ENCODE peak calls at places on chromosomes 16 and 17, in ten cellular contexts. S is choroid plexus epithelial cell, V is body of pancreas, Z is neural progenitor cell, G is AG04449, W is mucosa of descending colon, B is heart left ventricle, O is A549, C is astrocyte of the spinal cord, I is psoas muscle. R is an unnamed sample.

GRCh38 chr17:237406-237955 is 56.0 kb upstream of the DOC2B start:
- DNase-seq in Z (peak), V (no peak), B (peak), W (no peak), O (no peak), I (no peak), G (no peak), S (no peak), C (no peak), R (no peak)

GRCh38 chr17:82748756-82749155 is 3.1 kb upstream of the TBCD start:
- DNase-seq in Z (no peak), O (no peak), S (no peak), I (no peak), B (no peak), G (no peak), V (no peak), W (no peak), C (no peak), R (no peak)

GRCh38 chr16:77211880-77212735 is 12.9 kb downstream of the SYCE1L start:
- DNase-seq in W (peak), I (peak), S (peak), Z (peak), C (peak), V (peak), G (no peak), O (peak), B (peak), R (no peak)

GRCh38 chr17:42680331-42680808 is 1.3 kb downstream of the CCR10 start:
- DNase-seq in C (no peak), V (peak), O (peak), B (no peak), I (no peak), Z (no peak), G (no peak), W (no peak), S (peak), R (no peak)

GRCh38 chr16:83732536-83732935 is 75.2 kb upstream of the HSBP1 start:
- DNase-seq in S (no peak), B (no peak), C (no peak), O (no peak), Z (no peak), G (no peak), W (no peak), I (no peak), V (no peak), R (no peak)

GRCh38 chr17:12911241-12911640 is 106.6 kb downstream of the ELAC2 start:
- DNase-seq in Z (no peak), G (no peak), W (no peak), C (no peak), I (no peak), O (no peak), B (no peak), V (no peak), S (peak), R (no peak)

GRCh38 chr16:54817432-54817831 is 113.2 kb upstream of the IRX5 start:
- DNase-seq in W (no peak), I (no peak), B (no peak), G (no peak), C (peak), V (no peak), S (peak), O (peak), Z (peak), R (no peak)

GRCh38 chr16:77657016-77657415 is 65.3 kb upstream of the NUDT7 start:
- DNase-seq in V (no peak), C (peak), W (no peak), S (peak), G (no peak), O (peak), Z (peak), I (no peak), B (no peak), R (no peak)

GRCh38 chr16:35753559-35754390 is 2294.4 kb downstream of the TP53TG3F start:
- DNase-seq in V (no peak), Z (no peak), O (no peak), B (no peak), S (no peak), W (no peak), I (no peak), G (no peak), C (no peak), R (no peak)

GRCh38 chr16:28196331-28196987 is 15.3 kb downstream of the XPO6 start:
- DNase-seq in V (no peak), W (no peak), B (no peak), O (no peak), C (no peak), S (no peak), I (no peak), Z (no peak), G (no peak), R (no peak)

GRCh38 chr17:83125515-83126274 is 46.3 kb downstream of the METRNL start:
- DNase-seq in O (no peak), B (peak), Z (no peak), I (no peak), W (peak), V (peak), G (no peak), S (no peak), C (no peak), R (no peak)

GRCh38 chr16:703406-703805 is 2.2 kb downstream of the FBXL16 start:
- DNase-seq in C (no peak), G (no peak), W (no peak), B (no peak), V (no peak), O (no peak), I (no peak), Z (no peak), S (no peak), R (no peak)

GRCh38 chr16:72424776-72425175 is 252.8 kb upstream of the PMFBP1 start:
- DNase-seq in Z (no peak), V (no peak), G (no peak), W (no peak), B (no peak), I (no peak), S (no peak), O (no peak), C (no peak), R (no peak)

GRCh38 chr16:30551781-30552180 is 6.4 kb downstream of the ZNF764 start:
- DNase-seq in V (no peak), B (no peak), W (no peak), Z (no peak), C (no peak), O (no peak), G (no peak), I (no peak), S (no peak), R (no peak)

GRCh38 chr17:80539022-80539421 is 5.6 kb upstream of the RPTOR start:
- DNase-seq in B (no peak), Z (peak), C (no peak), O (peak), I (no peak), G (no peak), V (no peak), S (no peak), W (no peak), R (no peak)

GRCh38 chr17:71334041-71334781 is 786.6 kb upstream of the SOX9 start:
- DNase-seq in G (no peak), W (no peak), I (no peak), C (peak), B (no peak), V (no peak), Z (peak), S (peak), O (no peak), R (no peak)

GRCh38 chr16:85963746-85964370 is 64.9 kb downstream of the IRF8 start:
- DNase-seq in S (peak), V (no peak), W (peak), I (peak), C (no peak), B (peak), G (no peak), Z (no peak), O (no peak), R (no peak)

GRCh38 chr17:5500247-5500803 is 14.0 kb downstream of the MIS12 start:
- DNase-seq in S (peak), O (no peak), G (no peak), W (no peak), C (peak), V (no peak), Z (no peak), I (no peak), B (no peak), R (no peak)

GRCh38 chr17:1203111-1203966 is 23.6 kb upstream of the ABR start:
- DNase-seq in C (peak), Z (peak), S (peak), W (peak), G (no peak), I (peak), O (peak), V (peak), B (peak), R (no peak)

GRCh38 chr17:58677204-58677880 is 14.5 kb downstream of the TEX14 start:
- DNase-seq in B (no peak), G (peak), S (peak), C (peak), Z (no peak), O (peak), V (no peak), W (no peak), I (no peak), R (no peak)

GRCh38 chr17:82933911-82934310 is 94.1 kb upstream of the ZNF750 start:
- DNase-seq in V (no peak), Z (no peak), O (no peak), S (peak), W (peak), C (no peak), B (no peak), G (no peak), I (peak), R (no peak)

GRCh38 chr16:87207965-87208364 is 109.2 kb downstream of the C16orf95 start:
- DNase-seq in V (no peak), O (no peak), C (no peak), W (no peak), B (no peak), Z (no peak), G (no peak), S (no peak), I (no peak), R (no peak)
- H3K4me3 ChIP-seq in V (no peak), O (no peak), C (no peak), W (no peak), B (no peak), Z (no peak), G (peak), S (no peak), I (no peak), R (no peak)

GRCh38 chr17:47717261-47717697 is 15.8 kb upstream of the TBX21 start:
- DNase-seq in C (no peak), Z (no peak), V (no peak), I (no peak), O (no peak), W (peak), G (no peak), B (no peak), S (no peak), R (no peak)
- TF ChIP-seq CTCF in C (peak), Z (peak), V (peak), I (no peak), O (peak), W (no peak), G (peak), B (peak), S (peak), R (peak)

GRCh38 chr17:49575524-49576120 is at the start of gene NXPH3:
- DNase-seq in G (no peak), C (no peak), Z (peak), O (peak), W (peak), B (peak), S (peak), V (peak), I (peak), R (no peak)
- H3K4me3 ChIP-seq in G (peak), C (peak), Z (peak), O (peak), W (no peak), B (peak), S (peak), V (peak), I (peak), R (peak)

DNA sequence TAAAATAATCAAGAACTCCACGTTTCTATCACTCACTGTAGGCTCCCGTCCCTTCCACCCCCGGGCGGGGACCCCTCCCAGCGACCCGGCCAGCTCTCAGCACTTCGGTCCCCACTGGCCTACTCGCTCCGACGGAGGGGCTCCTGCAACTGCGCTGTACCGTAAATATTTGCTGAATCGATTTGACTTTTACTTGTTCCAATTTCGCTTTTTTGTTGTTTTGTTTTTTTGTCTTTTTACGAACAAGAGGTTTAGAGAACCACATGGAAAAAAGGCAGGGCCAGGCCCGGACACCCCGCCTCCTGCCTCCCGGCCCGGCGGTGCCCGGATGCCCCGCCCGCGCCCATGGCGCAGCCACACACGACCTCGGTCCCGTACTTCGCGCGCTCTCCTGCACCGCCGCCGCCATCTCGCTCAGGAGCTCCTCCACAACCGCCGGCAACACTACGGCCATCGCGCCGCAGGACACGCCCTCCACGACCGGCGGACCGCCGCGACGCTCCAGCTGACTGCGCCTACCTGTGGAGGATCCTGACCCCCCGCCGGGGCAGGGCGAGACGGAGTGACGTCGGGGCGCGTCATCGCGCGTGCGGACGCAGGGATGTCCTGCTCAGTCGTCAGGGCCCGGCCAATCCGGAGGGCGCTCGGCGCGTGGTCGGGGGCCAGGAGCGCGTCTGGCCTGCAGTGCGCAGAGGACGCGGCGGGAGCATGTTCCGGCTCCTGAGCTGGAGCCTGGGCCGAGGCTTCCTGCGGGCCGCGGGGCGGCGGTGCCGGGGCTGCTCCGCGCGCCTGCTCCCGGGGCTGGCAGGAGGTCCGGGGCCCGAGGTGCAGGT is at the start of the genes TTC19 and ZSWIM7:
- DNase-seq in C (peak), V (peak), G (peak), S (peak), I (peak), O (peak), Z (peak), W (peak), B (peak), R (peak)
- TF ChIP-seq CTCF in C (no peak), V (no peak), G (no peak), S (no peak), I (peak), O (no peak), Z (no peak), W (no peak), B (no peak), R (no peak)

GRCh38 chr16:2035431-2036199 is 8.9 kb downstream of the NHERF2 start:
- DNase-seq in I (peak), Z (peak), B (peak), W (no peak), O (peak), C (peak), V (peak), G (no peak), S (peak), R (no peak)

GRCh38 chr16:2037115-2037514 is 10.4 kb downstream of the NHERF2 start:
- DNase-seq in G (no peak), C (no peak), B (no peak), O (no peak), Z (no peak), S (no peak), I (no peak), V (no peak), W (no peak), R (no peak)

GRCh38 chr16:2033057-2033911 is 6.6 kb downstream of the NHERF2 start:
- DNase-seq in O (peak), Z (peak), C (peak), V (peak), I (peak), W (no peak), B (peak), S (peak), G (no peak), R (no peak)

GRCh38 chr16:2036200-2036966 is 9.7 kb downstream of the NHERF2 start:
- DNase-seq in I (no peak), O (no peak), V (no peak), W (no peak), C (no peak), G (no peak), S (no peak), Z (no peak), B (no peak), R (no peak)

GRCh38 chr16:2034695-2035430 is 8.2 kb downstream of the NHERF2 start:
- DNase-seq in B (no peak), Z (no peak), V (peak), I (no peak), W (no peak), O (no peak), C (no peak), G (no peak), S (no peak), R (no peak)
- H3K4me3 ChIP-seq in B (peak), Z (no peak), V (no peak), I (peak), W (no peak), O (peak), C (no peak), G (peak), S (no peak), R (no peak)

DNA sequence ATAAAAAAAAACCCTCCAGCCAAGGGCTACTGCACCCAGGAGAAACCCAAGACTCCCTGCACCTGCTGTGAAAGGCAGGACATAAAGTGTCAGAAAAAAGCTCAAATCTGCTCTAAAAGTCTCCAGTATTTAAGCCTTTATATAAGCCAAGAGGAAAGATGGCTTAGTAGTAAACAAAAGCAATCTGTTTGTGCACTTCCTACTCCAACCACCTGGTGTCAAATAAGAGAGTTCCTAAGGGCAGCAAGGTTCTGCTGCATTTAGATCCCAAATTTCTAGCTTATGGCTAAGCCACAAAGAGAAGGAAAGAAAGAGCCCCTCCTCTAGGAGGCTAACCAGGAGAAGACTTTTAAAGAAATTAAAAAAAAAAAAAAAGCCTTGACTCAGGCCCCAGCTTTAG is 20.6 kb downstream of the ACSM1 start:
- DNase-seq in S (no peak), W (no peak), V (peak), O (no peak), I (no peak), B (no peak), G (no peak), C (no peak), Z (no peak), R (no peak)
- TF ChIP-seq CTCF in S (no peak), W (no peak), V (peak), O (no peak), I (no peak), B (no peak), G (no peak), C (no peak), Z (peak), R (no peak)

GRCh38 chr17:64019486-64020067 is 856 bp downstream of the ICAM2 start:
- DNase-seq in G (no peak), I (no peak), O (no peak), Z (no peak), S (no peak), C (no peak), W (no peak), B (no peak), V (no peak), R (no peak)
- H3K4me3 ChIP-seq in G (no peak), I (peak), O (no peak), Z (no peak), S (no peak), C (no peak), W (peak), B (peak), V (peak), R (no peak)

DNA sequence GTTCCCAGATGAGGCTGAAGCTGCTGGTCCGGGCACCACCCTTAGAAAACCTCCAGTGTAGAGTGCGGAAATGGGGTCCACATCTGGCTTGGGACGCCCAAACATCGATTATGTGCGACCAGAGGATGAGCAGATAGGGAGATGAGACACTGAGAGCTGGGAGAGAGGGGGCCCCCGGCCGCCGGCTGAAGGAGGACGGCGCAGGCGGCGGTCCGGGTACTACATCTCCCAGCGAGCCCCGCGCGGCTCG is 182 bp upstream of the SPECC1 start:
- DNase-seq in S (no peak), V (no peak), B (no peak), Z (no peak), G (no peak), C (peak), W (no peak), I (no peak), O (no peak), R (no peak)
- TF ChIP-seq CTCF in S (no peak), V (peak), B (no peak), Z (no peak), G (no peak), C (no peak), W (no peak), I (no peak), O (peak), R (peak)